ENCODE peak calls at places on chromosomes 16 and 17, in six cellular contexts. One of them, this sample, is unnamed. For H3K9me3, the result is how much of the 10 kb centered on the place peaks cover.

GRCh38 chr16:70512456-70512855 is 10.9 kb downstream of the COG4 start:
- DNase-seq in H1: no peak
- DNase-seq in neuronal stem cell: no peak
- DNase-seq in trophoblast cell: peak
- DNase-seq in IMR-90: peak
- DNase-seq in mesenchymal stem cell: no peak
- DNase-seq in this sample: no peak

GRCh38 chr16:86968866-86969265 is 348.3 kb downstream of the C16orf95 start:
- DNase-seq in mesenchymal stem cell: no peak
- DNase-seq in trophoblast cell: no peak
- DNase-seq in neuronal stem cell: no peak
- DNase-seq in IMR-90: no peak
- DNase-seq in H1: no peak
- DNase-seq in this sample: no peak

GRCh38 chr17:74512041-74512440 is 19.2 kb downstream of the CD300LB start:
- DNase-seq in trophoblast cell: no peak
- DNase-seq in mesenchymal stem cell: no peak
- DNase-seq in neuronal stem cell: no peak
- DNase-seq in H1: no peak
- DNase-seq in IMR-90: no peak
- DNase-seq in this sample: no peak

GRCh38 chr16:25109643-25110042 is 1.9 kb upstream of the LCMT1 start:
- DNase-seq in trophoblast cell: peak
- DNase-seq in H1: no peak
- DNase-seq in mesenchymal stem cell: peak
- DNase-seq in IMR-90: peak
- DNase-seq in neuronal stem cell: no peak
- DNase-seq in this sample: no peak

GRCh38 chr17:58172369-58173071 is 5.7 kb downstream of the OR4D2 start:
- DNase-seq in mesenchymal stem cell: peak
- DNase-seq in IMR-90: peak
- DNase-seq in trophoblast cell: peak
- DNase-seq in H1: no peak
- DNase-seq in neuronal stem cell: peak
- DNase-seq in this sample: peak

GRCh38 chr16:2715519-2715918 is 4.5 kb downstream of the PRSS27 start:
- DNase-seq in mesenchymal stem cell: peak
- DNase-seq in neuronal stem cell: peak
- DNase-seq in H1: no peak
- DNase-seq in IMR-90: peak
- DNase-seq in trophoblast cell: peak
- DNase-seq in this sample: peak

GRCh38 chr16:85369741-85370528 is 243.2 kb upstream of the GSE1 start:
- DNase-seq in IMR-90: no peak
- DNase-seq in H1: no peak
- DNase-seq in neuronal stem cell: peak
- DNase-seq in trophoblast cell: peak
- DNase-seq in mesenchymal stem cell: peak
- DNase-seq in this sample: peak

GRCh38 chr16:83887088-83887487 is 11.8 kb upstream of the MLYCD start:
- DNase-seq in IMR-90: no peak
- DNase-seq in trophoblast cell: no peak
- DNase-seq in neuronal stem cell: no peak
- DNase-seq in mesenchymal stem cell: no peak
- DNase-seq in H1: no peak
- DNase-seq in this sample: no peak

GRCh38 chr17:54840885-54841614 is 59.6 kb upstream of the TOM1L1 start:
- DNase-seq in IMR-90: no peak
- DNase-seq in H1: no peak
- DNase-seq in neuronal stem cell: no peak
- DNase-seq in mesenchymal stem cell: no peak
- DNase-seq in trophoblast cell: no peak
- DNase-seq in this sample: no peak

GRCh38 chr16:56357765-56358322 is 67.5 kb downstream of the AMFR start:
- DNase-seq in neuronal stem cell: no peak
- DNase-seq in mesenchymal stem cell: no peak
- DNase-seq in H1: no peak
- DNase-seq in trophoblast cell: no peak
- DNase-seq in IMR-90: no peak
- DNase-seq in this sample: peak

GRCh38 chr17:4679652-4680051 is 24.3 kb downstream of the PELP1 start:
- DNase-seq in trophoblast cell: peak
- DNase-seq in neuronal stem cell: no peak
- DNase-seq in IMR-90: peak
- DNase-seq in mesenchymal stem cell: peak
- DNase-seq in H1: no peak
- DNase-seq in this sample: no peak

GRCh38 chr16:89355036-89355435 is 135.3 kb downstream of the ANKRD11 start:
- DNase-seq in mesenchymal stem cell: no peak
- DNase-seq in neuronal stem cell: no peak
- DNase-seq in H1: no peak
- DNase-seq in IMR-90: no peak
- DNase-seq in trophoblast cell: no peak
- DNase-seq in this sample: no peak

GRCh38 chr17:37530420-37530819 is 40.7 kb downstream of the DUSP14 start:
- DNase-seq in mesenchymal stem cell: peak
- DNase-seq in trophoblast cell: no peak
- DNase-seq in H1: no peak
- DNase-seq in IMR-90: peak
- DNase-seq in neuronal stem cell: no peak
- DNase-seq in this sample: no peak

GRCh38 chr16:50207652-50208051 is 54.5 kb downstream of the TENT4B start:
- DNase-seq in IMR-90: peak
- DNase-seq in H1: no peak
- DNase-seq in trophoblast cell: no peak
- DNase-seq in neuronal stem cell: no peak
- DNase-seq in mesenchymal stem cell: peak
- DNase-seq in this sample: no peak

GRCh38 chr16:85290626-85291301 is 178.5 kb upstream of the CIBAR2 start:
- DNase-seq in IMR-90: no peak
- DNase-seq in trophoblast cell: no peak
- DNase-seq in H1: no peak
- DNase-seq in mesenchymal stem cell: no peak
- DNase-seq in neuronal stem cell: no peak
- DNase-seq in this sample: no peak

GRCh38 chr17:76063880-76064546 is 8.3 kb downstream of the SRP68 start:
- DNase-seq in H1: no peak
- DNase-seq in trophoblast cell: no peak
- DNase-seq in IMR-90: no peak
- DNase-seq in mesenchymal stem cell: no peak
- DNase-seq in neuronal stem cell: no peak
- DNase-seq in this sample: no peak

GRCh38 chr17:862584-862983 is 80.4 kb downstream of the MRM3 start:
- DNase-seq in H1: no peak
- DNase-seq in trophoblast cell: no peak
- DNase-seq in neuronal stem cell: no peak
- DNase-seq in IMR-90: no peak
- DNase-seq in mesenchymal stem cell: no peak
- DNase-seq in this sample: no peak

GRCh38 chr16:14470788-14471187 is 159.3 kb downstream of the PARN start:
- DNase-seq in H1: no peak
- DNase-seq in mesenchymal stem cell: no peak
- DNase-seq in IMR-90: no peak
- DNase-seq in trophoblast cell: no peak
- DNase-seq in neuronal stem cell: no peak
- DNase-seq in this sample: no peak

GRCh38 chr17:79945591-79946255 is 89.9 kb downstream of the TBC1D16 start:
- DNase-seq in mesenchymal stem cell: no peak
- DNase-seq in H1: no peak
- DNase-seq in trophoblast cell: no peak
- DNase-seq in neuronal stem cell: no peak
- DNase-seq in IMR-90: no peak
- DNase-seq in this sample: no peak

GRCh38 chr16:57736419-57737281 is 1.1 kb downstream of the KATNB1 start:
- DNase-seq in mesenchymal stem cell: peak
- DNase-seq in trophoblast cell: peak
- DNase-seq in neuronal stem cell: no peak
- DNase-seq in H1: no peak
- DNase-seq in IMR-90: peak
- DNase-seq in this sample: peak

GRCh38 chr16:50581830-50582229 is 33.6 kb downstream of the NKD1 start:
- DNase-seq in trophoblast cell: no peak
- DNase-seq in neuronal stem cell: no peak
- DNase-seq in mesenchymal stem cell: no peak
- DNase-seq in H1: no peak
- DNase-seq in IMR-90: no peak
- DNase-seq in this sample: no peak

GRCh38 chr17:66426397-66427033 is 124.1 kb downstream of the PRKCA start:
- DNase-seq in neuronal stem cell: no peak
- DNase-seq in trophoblast cell: peak
- DNase-seq in mesenchymal stem cell: no peak
- DNase-seq in H1: no peak
- DNase-seq in IMR-90: peak
- DNase-seq in this sample: peak

GRCh38 chr16:26787924-26788323 is 278.8 kb upstream of the C16orf82 start:
- DNase-seq in IMR-90: no peak
- DNase-seq in H1: no peak
- DNase-seq in trophoblast cell: no peak
- DNase-seq in mesenchymal stem cell: no peak
- DNase-seq in neuronal stem cell: no peak
- DNase-seq in this sample: no peak

GRCh38 chr17:76204277-76204676 is 36.0 kb downstream of the RNF157 start:
- DNase-seq in neuronal stem cell: no peak
- DNase-seq in trophoblast cell: peak
- DNase-seq in H1: no peak
- DNase-seq in mesenchymal stem cell: peak
- DNase-seq in IMR-90: peak
- DNase-seq in this sample: no peak

GRCh38 chr17:4818276-4818675 is 11.3 kb downstream of the PLD2 start:
- DNase-seq in mesenchymal stem cell: no peak
- DNase-seq in trophoblast cell: no peak
- DNase-seq in IMR-90: no peak
- DNase-seq in H1: no peak
- DNase-seq in neuronal stem cell: no peak
- DNase-seq in this sample: peak

GRCh38 chr17:2398655-2399571 is 1.9 kb downstream of the MNT start:
- DNase-seq in H1: no peak
- DNase-seq in trophoblast cell: peak
- DNase-seq in neuronal stem cell: peak
- DNase-seq in IMR-90: peak
- DNase-seq in mesenchymal stem cell: peak
- DNase-seq in this sample: peak

GRCh38 chr17:66849851-66850580 is 15.1 kb downstream of the CACNG5 start:
- DNase-seq in H1: no peak
- DNase-seq in IMR-90: no peak
- DNase-seq in neuronal stem cell: no peak
- DNase-seq in mesenchymal stem cell: no peak
- DNase-seq in trophoblast cell: no peak
- DNase-seq in this sample: no peak

GRCh38 chr17:17843096-17843495 is 6.3 kb upstream of the SREBF1 start:
- DNase-seq in trophoblast cell: no peak
- DNase-seq in mesenchymal stem cell: no peak
- DNase-seq in IMR-90: no peak
- DNase-seq in neuronal stem cell: no peak
- DNase-seq in H1: no peak
- DNase-seq in this sample: no peak

GRCh38 chr17:17842111-17842876 is 5.5 kb upstream of the SREBF1 start:
- DNase-seq in trophoblast cell: no peak
- DNase-seq in mesenchymal stem cell: no peak
- DNase-seq in IMR-90: no peak
- DNase-seq in neuronal stem cell: no peak
- DNase-seq in H1: no peak
- DNase-seq in this sample: no peak

GRCh38 chr17:17839792-17840707 is 3.3 kb upstream of the SREBF1 start:
- DNase-seq in neuronal stem cell: peak
- DNase-seq in trophoblast cell: peak
- DNase-seq in IMR-90: peak
- DNase-seq in H1: peak
- DNase-seq in mesenchymal stem cell: peak
- DNase-seq in this sample: peak

GRCh38 chr17:17840751-17841591 is 4.2 kb upstream of the SREBF1 start:
- DNase-seq in neuronal stem cell: no peak
- DNase-seq in H1: no peak
- DNase-seq in mesenchymal stem cell: peak
- DNase-seq in trophoblast cell: peak
- DNase-seq in IMR-90: peak
- DNase-seq in this sample: peak

DNA sequence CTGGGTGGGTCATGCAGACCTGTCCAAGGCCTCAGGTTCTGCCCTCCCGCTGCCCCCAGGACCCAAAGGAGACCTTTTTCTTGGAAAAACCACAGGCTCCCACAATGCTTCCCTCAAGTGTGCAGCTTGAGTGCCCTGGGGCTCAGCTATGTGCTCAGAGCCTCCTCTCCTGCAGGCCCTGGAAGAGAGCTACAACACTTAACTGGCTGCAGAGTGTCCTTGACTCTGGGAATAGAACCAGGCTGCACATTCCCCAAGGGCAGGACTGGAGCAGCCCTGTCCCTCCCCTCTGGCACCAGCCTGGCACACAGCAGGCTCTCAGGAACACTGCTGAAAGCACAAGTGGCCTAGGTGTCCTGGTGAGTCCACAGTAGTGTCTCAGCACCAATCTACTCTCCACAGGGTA is 4.8 kb upstream of the SREBF1 start:
- DNase-seq in IMR-90: no peak
- DNase-seq in H1: no peak
- DNase-seq in mesenchymal stem cell: peak
- DNase-seq in neuronal stem cell: no peak
- DNase-seq in trophoblast cell: peak
- DNase-seq in this sample: peak
- H2AK5ac ChIP-seq in IMR-90: peak
- H2AK5ac ChIP-seq in H1: peak
- H2AK5ac ChIP-seq in mesenchymal stem cell: peak
- H2AK5ac ChIP-seq in neuronal stem cell: peak
- H2AK5ac ChIP-seq in trophoblast cell: peak
- H2AK5ac ChIP-seq in this sample: peak

DNA sequence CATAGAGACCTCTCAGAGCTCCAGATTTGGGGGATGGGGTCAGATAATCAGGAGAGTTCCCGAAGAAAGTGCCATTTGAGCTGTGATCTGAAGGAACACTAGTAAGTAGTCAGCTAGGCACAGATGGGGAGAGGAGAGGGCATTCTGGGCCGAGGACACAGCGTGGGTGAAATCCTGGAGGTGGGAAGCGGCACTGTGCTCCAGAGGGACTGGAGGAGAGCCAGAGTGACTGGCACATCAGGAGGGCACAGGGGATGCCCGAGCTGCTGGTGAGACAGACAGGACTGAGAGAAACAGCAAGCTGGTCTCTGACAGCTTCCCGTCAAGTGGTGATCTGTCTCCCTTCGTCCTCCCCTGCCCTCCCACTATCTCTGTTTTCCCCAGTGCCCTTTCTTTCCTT is 40.6 kb downstream of the KNOP1 start:
- DNase-seq in IMR-90: no peak
- DNase-seq in trophoblast cell: no peak
- DNase-seq in neuronal stem cell: no peak
- DNase-seq in H1: no peak
- DNase-seq in mesenchymal stem cell: no peak
- DNase-seq in this sample: no peak
- H3K9me3 ChIP-seq in IMR-90: under half
- H3K9me3 ChIP-seq in trophoblast cell: under half
- H3K9me3 ChIP-seq in neuronal stem cell: under half
- H3K9me3 ChIP-seq in H1: under half
- H3K9me3 ChIP-seq in mesenchymal stem cell: under half
- H3K9me3 ChIP-seq in this sample: under half

GRCh38 chr16:47888734-47889133 is 267.1 kb downstream of the ABCC12 start:
- DNase-seq in mesenchymal stem cell: no peak
- DNase-seq in neuronal stem cell: no peak
- DNase-seq in IMR-90: no peak
- DNase-seq in H1: no peak
- DNase-seq in trophoblast cell: no peak
- DNase-seq in this sample: no peak
- H2AK5ac ChIP-seq in mesenchymal stem cell: no peak
- H2AK5ac ChIP-seq in neuronal stem cell: no peak
- H2AK5ac ChIP-seq in IMR-90: no peak
- H2AK5ac ChIP-seq in H1: no peak
- H2AK5ac ChIP-seq in trophoblast cell: no peak
- H2AK5ac ChIP-seq in this sample: no peak

GRCh38 chr16:30145692-30146091 is 22.7 kb upstream of the MAPK3 start:
- DNase-seq in neuronal stem cell: no peak
- DNase-seq in trophoblast cell: no peak
- DNase-seq in IMR-90: no peak
- DNase-seq in mesenchymal stem cell: no peak
- DNase-seq in H1: no peak
- DNase-seq in this sample: no peak
- H3K9me3 ChIP-seq in neuronal stem cell: under half
- H3K9me3 ChIP-seq in trophoblast cell: under half
- H3K9me3 ChIP-seq in IMR-90: under half
- H3K9me3 ChIP-seq in mesenchymal stem cell: under half
- H3K9me3 ChIP-seq in H1: under half
- H3K9me3 ChIP-seq in this sample: under half

This sample was measured in H9.